ENCODE peak calls at places on chromosomes 7 and 10, in six cellular contexts. N, A, T, X, J and V are unnamed samples.

GRCh38 chr7:154899893-154900292 is 103.0 kb downstream of the PAXIP1 start:
- DNase-seq in N (no peak), X (no peak), T (no peak), J (no peak), A (no peak), V (no peak)

GRCh38 chr7:45157653-45158401 is at the start of gene RAMP3:
- DNase-seq in T (no peak), N (peak; percentile 33), J (no peak), X (no peak), A (no peak), V (no peak)

GRCh38 chr10:71437537-71438058 is 40.9 kb downstream of the CDH23 start:
- DNase-seq in J (no peak), X (no peak), T (no peak), N (no peak), A (no peak), V (no peak)

GRCh38 chr7:96837583-96837982 is 127.9 kb upstream of the SEM1 start:
- DNase-seq in N (no peak), A (no peak), T (no peak), X (no peak), J (no peak), V (no peak)

GRCh38 chr10:70302292-70302691 is 18.5 kb upstream of the NPFFR1 start:
- DNase-seq in T (peak; percentile 77), J (no peak), N (no peak), X (no peak), A (no peak), V (no peak)

GRCh38 chr10:119541459-119542356 is 811 bp downstream of the RGS10 start:
- DNase-seq in N (peak; percentile 53), A (peak; percentile 33), X (no peak), T (peak; percentile 7), J (peak; percentile 57), V (no peak)

GRCh38 chr7:45181286-45181960 is 23.8 kb downstream of the RAMP3 start:
- DNase-seq in J (no peak), X (no peak), T (no peak), N (no peak), A (no peak), V (no peak)

GRCh38 chr10:124624875-124625274 is 119.3 kb downstream of the FAM53B start:
- DNase-seq in X (no peak), J (no peak), A (no peak), T (no peak), N (peak; percentile 43), V (no peak)

GRCh38 chr7:40763319-40764287 is 628.8 kb downstream of the SUGCT start:
- DNase-seq in T (peak; percentile 66), J (no peak), X (no peak), N (no peak), A (no peak), V (no peak)

GRCh38 chr7:135745702-135746312 is 2.8 kb downstream of the FAM180A start:
- DNase-seq in X (peak; percentile 97), N (no peak), J (no peak), A (no peak), T (peak; percentile 85), V (peak; percentile 90)

GRCh38 chr7:107667341-107667740 is 6.7 kb downstream of the SLC26A4 start:
- DNase-seq in X (no peak), T (no peak), A (no peak), N (no peak), J (no peak), V (no peak)

GRCh38 chr7:47379629-47380324 is 202.1 kb downstream of the TNS3 start:
- DNase-seq in N (no peak), A (no peak), T (peak; percentile 46), J (no peak), X (peak; percentile 72), V (peak; percentile 70)

GRCh38 chr7:351681-352480 is 61.9 kb downstream of the FOXL3 start:
- DNase-seq in T (no peak), X (no peak), J (peak; percentile 25), N (peak; percentile 40), A (no peak), V (no peak)

GRCh38 chr10:96073722-96074121 is 30.3 kb downstream of the CCNJ start:
- DNase-seq in N (no peak), J (no peak), T (peak; percentile 89), A (no peak), X (peak; percentile 87), V (no peak)

GRCh38 chr7:93923291-93923690 is 1.8 kb downstream of the GNG11 start:
- DNase-seq in T (peak; percentile 48), A (no peak), N (peak; percentile 4), J (no peak), X (no peak), V (no peak)

GRCh38 chr10:99788598-99789259 is 6.3 kb downstream of the ABCC2 start:
- DNase-seq in A (no peak), N (no peak), X (peak; percentile 67), T (peak; percentile 50), J (no peak), V (peak; percentile 73)

GRCh38 chr10:47413531-47414226 is 29.6 kb upstream of the ZNF488 start:
- DNase-seq in T (no peak), N (no peak), X (no peak), J (no peak), A (no peak), V (no peak)

GRCh38 chr7:50626971-50627370 is 61.8 kb upstream of the DDC start:
- DNase-seq in X (no peak), N (no peak), T (no peak), J (no peak), A (no peak), V (no peak)

GRCh38 chr10:109982812-109983211 is 25.0 kb upstream of the ADD3 start:
- DNase-seq in X (no peak), T (no peak), J (no peak), N (no peak), A (no peak), V (no peak)

GRCh38 chr7:127359011-127359410 is 33.5 kb downstream of the ZNF800 start:
- DNase-seq in A (no peak), J (no peak), X (no peak), T (no peak), N (no peak), V (no peak)

GRCh38 chr7:131532570-131533091 is 23.8 kb downstream of the PODXL start:
- DNase-seq in T (no peak), X (no peak), J (no peak), N (no peak), A (no peak), V (no peak)

GRCh38 chr7:24372973-24373372 is 89.0 kb downstream of the NPY start:
- DNase-seq in T (no peak), J (no peak), X (no peak), N (no peak), A (no peak), V (no peak)

GRCh38 chr10:111347386-111348005 is 270.7 kb downstream of the ADRA2A start:
- DNase-seq in N (no peak), T (no peak), J (no peak), A (no peak), X (no peak), V (no peak)

GRCh38 chr10:2475711-2476110 is 591.6 kb upstream of the PFKP start:
- DNase-seq in X (no peak), J (no peak), N (no peak), T (no peak), A (no peak), V (no peak)

GRCh38 chr7:132742152-132742551 is 165.9 kb upstream of the PLXNA4 start:
- DNase-seq in J (no peak), T (peak; percentile 92), A (no peak), X (peak; percentile 93), N (no peak), V (peak; percentile 89)

GRCh38 chr7:137073571-137074325 is 205.3 kb downstream of the CHRM2 start:
- DNase-seq in A (no peak), N (no peak), J (no peak), X (no peak), T (peak; percentile 64), V (no peak)

GRCh38 chr7:125814030-125814535 is 884.5 kb upstream of the POT1 start:
- DNase-seq in J (no peak), A (no peak), N (no peak), X (peak; percentile 20), T (peak; percentile 42), V (no peak)

GRCh38 chr10:127034790-127035189 is 129.6 kb downstream of the DOCK1 start:
- DNase-seq in A (no peak), J (no peak), N (no peak), X (no peak), T (no peak), V (no peak)

GRCh38 chr7:85095816-85096215 is 91.0 kb downstream of the SEMA3D start:
- DNase-seq in T (peak; percentile 47), N (no peak), J (no peak), X (no peak), A (no peak), V (no peak)

GRCh38 chr10:6753644-6754043 is 173.6 kb upstream of the PRKCQ start:
- DNase-seq in X (no peak), A (no peak), N (no peak), T (no peak), J (no peak), V (no peak)

GRCh38 chr7:158452331-158452730 is 135.3 kb downstream of the PTPRN2 start:
- DNase-seq in X (no peak), N (no peak), A (no peak), J (no peak), T (no peak), V (no peak)

GRCh38 chr10:126663328-126663727 is 7.2 kb downstream of the C10orf90 start:
- DNase-seq in N (no peak), T (peak; percentile 89), X (peak; percentile 93), A (no peak), J (no peak), V (no peak)

GRCh38 chr10:100347568-100348195 is 649 bp downstream of the SCD start:
- DNase-seq in N (no peak), X (no peak), J (no peak), T (no peak), A (no peak), V (no peak)

GRCh38 chr7:150449206-150449956 is 1.0 kb upstream of the GIMAP8 start:
- DNase-seq in X (no peak), T (no peak), N (no peak), A (no peak), J (no peak), V (no peak)

GRCh38 chr7:17746131-17746530 is 194.2 kb downstream of the SNX13 start:
- DNase-seq in J (no peak), N (no peak), X (no peak), T (no peak), A (no peak), V (no peak)

GRCh38 chr10:132502544-132503300 is 34.9 kb upstream of the INPP5A start:
- DNase-seq in T (no peak), J (no peak), A (no peak), X (no peak), N (no peak), V (no peak)

GRCh38 chr10:672139-672538 is 17.3 kb downstream of the DIP2C start:
- DNase-seq in N (no peak), J (no peak), A (no peak), T (no peak), X (no peak), V (no peak)